ENCODE peak calls at places on chromosomes 13 and 19, in eight cellular contexts. A is SK-N-DZ; R is GM20000; N is effector CD4-positive, alpha-beta T cell; C is activated gamma-delta T cell treated with Interleukin-2 at 50 U/mL for 16 hours; X is cardiac fibroblast; F is mammary epithelial cell; O is neural crest cell. W is an unnamed sample.
A peak's percentile ranks its signal among the peaks of the same experiment; 100 is the strongest.

GRCh38 chr13:48819376-48819775 is 156.3 kb upstream of the FNDC3A start:
- DNase-seq in A (no peak), R (no peak), N (no peak), C (no peak), X (no peak), F (no peak), O (no peak), W (no peak)

GRCh38 chr13:104098421-104098820 is 1032.2 kb upstream of the SLC10A2 start:
- DNase-seq in A (no peak), R (no peak), N (no peak), C (no peak), X (no peak), F (no peak), O (no peak), W (no peak)

GRCh38 chr19:45138303-45138751 is 22.5 kb downstream of the NKPD1 start:
- DNase-seq in A (no peak), R (no peak), N (no peak), C (no peak), X (no peak), F (no peak), O (no peak), W (no peak)

GRCh38 chr13:80359459-80360297 is 18.8 kb upstream of the SPRY2 start:
- DNase-seq in A (no peak), R (no peak), N (no peak), C (no peak), X (peak; percentile 74), F (no peak), O (peak; percentile 53), W (no peak)

GRCh38 chr13:32035701-32036100 is 4.1 kb downstream of the FRY start:
- DNase-seq in A (no peak), R (no peak), N (no peak), C (no peak), X (no peak), F (no peak), O (no peak), W (no peak)

GRCh38 chr13:106709509-106709908 is 141.6 kb upstream of the ARGLU1 start:
- DNase-seq in A (no peak), R (no peak), N (no peak), C (no peak), X (peak; percentile 20), F (no peak), O (no peak), W (no peak)

GRCh38 chr13:106286811-106287210 is 248.7 kb downstream of the EFNB2 start:
- DNase-seq in A (no peak), R (no peak), N (no peak), C (no peak), X (no peak), F (no peak), O (no peak), W (no peak)

GRCh38 chr19:31448221-31448657 is 99.0 kb upstream of the TSHZ3 start:
- DNase-seq in A (peak; percentile 29), R (no peak), N (no peak), C (no peak), X (peak; percentile 91), F (peak; percentile 69), O (no peak), W (peak; percentile 65)

GRCh38 chr19:17719730-17720486 is 628 bp downstream of the MAP1S start:
- DNase-seq in A (no peak), R (no peak), N (no peak), C (no peak), X (no peak), F (peak; percentile 58), O (no peak), W (no peak)

W was measured in brain microvascular endothelial cell.